ENCODE peak calls at places on chromosomes 3 and 15, in ten cellular contexts. A, Z, D, Q, W, V, L, I, B and N are unnamed samples. For H3K36me3, the result is how much of the 10 kb centered on the place peaks cover.

GRCh38 chr15:40464595-40465185 is 6.1 kb upstream of the CHST14 start:
- DNase-seq in A (no peak), Z (no peak), D (no peak), Q (no peak), W (no peak), V (no peak), L (no peak), I (no peak), B (no peak), N (no peak)

GRCh38 chr3:12931273-12931905 is 90.0 kb upstream of the RPL32 start:
- DNase-seq in A (no peak), Z (no peak), D (no peak), Q (no peak), W (peak), V (peak), L (no peak), I (no peak), B (no peak), N (no peak)

GRCh38 chr15:81315452-81316203 is 8.3 kb downstream of the STARD5 start:
- DNase-seq in A (no peak), Z (no peak), D (peak), Q (peak), W (no peak), V (no peak), L (no peak), I (no peak), B (no peak), N (no peak)

GRCh38 chr3:13825317-13825590 is 54.6 kb downstream of the WNT7A start:
- DNase-seq in A (no peak), Z (no peak), D (no peak), Q (no peak), W (no peak), V (no peak), L (no peak), I (no peak), B (peak), N (no peak)

GRCh38 chr15:83288381-83288801 is 3.9 kb upstream of the BNC1 start:
- DNase-seq in A (no peak), Z (no peak), D (no peak), Q (no peak), W (no peak), V (no peak), L (peak), I (no peak), B (peak), N (no peak)

GRCh38 chr15:74233864-74234597 is 2.1 kb upstream of the CCDC33 start:
- DNase-seq in A (no peak), Z (no peak), D (no peak), Q (no peak), W (no peak), V (no peak), L (peak), I (no peak), B (no peak), N (peak)

GRCh38 chr3:151371531-151371930 is 13.0 kb downstream of the P2RY12 start:
- DNase-seq in A (no peak), Z (no peak), D (no peak), Q (no peak), W (no peak), V (no peak), L (no peak), I (no peak), B (no peak), N (peak)

GRCh38 chr3:110126065-110126464 is 788.7 kb upstream of the DPPA4 start:
- DNase-seq in A (no peak), Z (no peak), D (no peak), Q (no peak), W (no peak), V (no peak), L (peak), I (no peak), B (peak), N (no peak)

GRCh38 chr3:127970966-127971592 is 56.0 kb downstream of the KBTBD12 start:
- DNase-seq in A (no peak), Z (peak), D (no peak), Q (no peak), W (no peak), V (peak), L (peak), I (no peak), B (peak), N (peak)

GRCh38 chr15:51828621-51829359 is 663 bp upstream of the TMOD3 start:
- DNase-seq in A (no peak), Z (no peak), D (no peak), Q (no peak), W (no peak), V (no peak), L (no peak), I (no peak), B (peak), N (no peak)

GRCh38 chr3:73503781-73504180 is 121.0 kb downstream of the PDZRN3 start:
- DNase-seq in A (no peak), Z (no peak), D (no peak), Q (no peak), W (no peak), V (no peak), L (no peak), I (no peak), B (no peak), N (no peak)

GRCh38 chr3:100033814-100034490 is 80.3 kb downstream of the FILIP1L start:
- DNase-seq in A (no peak), Z (no peak), D (no peak), Q (no peak), W (no peak), V (no peak), L (no peak), I (no peak), B (no peak), N (peak)

GRCh38 chr3:178350763-178351162 is 185.5 kb upstream of the KCNMB2 start:
- DNase-seq in A (no peak), Z (no peak), D (no peak), Q (no peak), W (no peak), V (no peak), L (no peak), I (no peak), B (no peak), N (peak)

GRCh38 chr15:96893159-96893906 is 562.8 kb downstream of the NR2F2 start:
- DNase-seq in A (no peak), Z (no peak), D (no peak), Q (no peak), W (no peak), V (no peak), L (peak), I (no peak), B (peak), N (peak)

GRCh38 chr3:95721938-95722337 is 1092.5 kb upstream of the EPHA6 start:
- DNase-seq in A (no peak), Z (no peak), D (no peak), Q (no peak), W (no peak), V (no peak), L (no peak), I (no peak), B (peak), N (no peak)

GRCh38 chr3:10557783-10558373 is 52.5 kb upstream of the ATP2B2 start:
- DNase-seq in A (no peak), Z (no peak), D (no peak), Q (no peak), W (no peak), V (no peak), L (peak), I (no peak), B (peak), N (peak)

GRCh38 chr3:196518999-196519737 is 4.0 kb upstream of the SMCO1 start:
- DNase-seq in A (peak), Z (peak), D (peak), Q (peak), W (peak), V (peak), L (peak), I (no peak), B (peak), N (peak)

GRCh38 chr3:86961297-86961696 is 29.7 kb downstream of the VGLL3 start:
- DNase-seq in A (no peak), Z (no peak), D (no peak), Q (no peak), W (no peak), V (no peak), L (no peak), I (no peak), B (no peak), N (no peak)

GRCh38 chr3:41243183-41243582 is 43.9 kb downstream of the CTNNB1 start:
- DNase-seq in A (no peak), Z (no peak), D (no peak), Q (no peak), W (no peak), V (no peak), L (no peak), I (no peak), B (no peak), N (no peak)

GRCh38 chr3:154427685-154428291 is 2.2 kb downstream of the GPR149 start:
- DNase-seq in A (no peak), Z (no peak), D (no peak), Q (no peak), W (no peak), V (no peak), L (no peak), I (no peak), B (no peak), N (no peak)

GRCh38 chr3:113231391-113231790 is 20.0 kb downstream of the BOC start:
- DNase-seq in A (no peak), Z (no peak), D (no peak), Q (no peak), W (no peak), V (no peak), L (no peak), I (no peak), B (peak), N (peak)

GRCh38 chr3:33900809-33901505 is 102.5 kb downstream of the PDCD6IP start:
- DNase-seq in A (no peak), Z (no peak), D (no peak), Q (no peak), W (no peak), V (no peak), L (no peak), I (no peak), B (no peak), N (no peak)

GRCh38 chr3:144104146-144104545 is 132.5 kb downstream of the DIPK2A start:
- DNase-seq in A (no peak), Z (no peak), D (no peak), Q (no peak), W (no peak), V (no peak), L (no peak), I (no peak), B (no peak), N (no peak)

GRCh38 chr3:149968216-149968615 is 2.5 kb downstream of the PFN2 start:
- DNase-seq in A (no peak), Z (no peak), D (no peak), Q (no peak), W (no peak), V (no peak), L (peak), I (no peak), B (peak), N (peak)

GRCh38 chr3:29282431-29283296 is 1.8 kb downstream of the RBMS3 start:
- DNase-seq in A (no peak), Z (no peak), D (no peak), Q (no peak), W (no peak), V (no peak), L (no peak), I (no peak), B (peak), N (peak)

GRCh38 chr15:91049378-91050127 is 27.2 kb upstream of the VPS33B start:
- DNase-seq in A (peak), Z (peak), D (no peak), Q (peak), W (no peak), V (peak), L (peak), I (peak), B (peak), N (peak)

GRCh38 chr3:40404591-40405198 is 17.7 kb downstream of the ENTPD3 start:
- DNase-seq in A (no peak), Z (no peak), D (no peak), Q (no peak), W (no peak), V (no peak), L (no peak), I (no peak), B (no peak), N (no peak)

GRCh38 chr15:29821416-29822099 is 710 bp downstream of the TJP1 start:
- DNase-seq in A (peak), Z (peak), D (peak), Q (no peak), W (peak), V (peak), L (peak), I (peak), B (peak), N (peak)

GRCh38 chr3:172137287-172138030 is 98.1 kb downstream of the FNDC3B start:
- DNase-seq in A (no peak), Z (no peak), D (no peak), Q (no peak), W (no peak), V (no peak), L (no peak), I (no peak), B (peak), N (no peak)

GRCh38 chr3:172371544-172371943 is 76.7 kb downstream of the GHSR start:
- DNase-seq in A (no peak), Z (no peak), D (no peak), Q (no peak), W (no peak), V (no peak), L (no peak), I (no peak), B (no peak), N (no peak)

DNA sequence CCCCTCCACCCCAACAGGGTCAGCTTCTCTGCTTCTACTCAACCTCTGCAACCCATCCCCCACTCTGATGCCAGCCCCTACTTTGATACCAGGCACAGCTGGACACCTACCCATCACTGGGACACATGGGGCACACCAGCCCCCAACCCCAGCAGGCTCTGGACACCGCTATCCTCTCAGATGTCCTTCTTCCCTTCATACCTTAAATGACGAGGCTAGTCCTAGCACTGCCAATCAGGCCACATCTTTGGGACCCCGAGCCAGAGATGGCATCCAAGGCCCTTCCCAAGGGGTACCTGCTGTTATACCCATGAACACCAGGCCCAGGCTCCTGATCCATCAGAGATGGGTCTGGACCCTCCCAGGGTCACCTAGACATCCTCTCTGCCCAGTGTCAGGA is 10.6 kb downstream of the POC1A start:
- DNase-seq in A (no peak), Z (no peak), D (no peak), Q (no peak), W (no peak), V (no peak), L (no peak), I (no peak), B (no peak), N (no peak)
- H3K36me3 ChIP-seq in A (under half), Z (under half), D (under half), Q (under half), W (under half), V (under half), L (under half), I (under half), B (under half), N (under half)

DNA sequence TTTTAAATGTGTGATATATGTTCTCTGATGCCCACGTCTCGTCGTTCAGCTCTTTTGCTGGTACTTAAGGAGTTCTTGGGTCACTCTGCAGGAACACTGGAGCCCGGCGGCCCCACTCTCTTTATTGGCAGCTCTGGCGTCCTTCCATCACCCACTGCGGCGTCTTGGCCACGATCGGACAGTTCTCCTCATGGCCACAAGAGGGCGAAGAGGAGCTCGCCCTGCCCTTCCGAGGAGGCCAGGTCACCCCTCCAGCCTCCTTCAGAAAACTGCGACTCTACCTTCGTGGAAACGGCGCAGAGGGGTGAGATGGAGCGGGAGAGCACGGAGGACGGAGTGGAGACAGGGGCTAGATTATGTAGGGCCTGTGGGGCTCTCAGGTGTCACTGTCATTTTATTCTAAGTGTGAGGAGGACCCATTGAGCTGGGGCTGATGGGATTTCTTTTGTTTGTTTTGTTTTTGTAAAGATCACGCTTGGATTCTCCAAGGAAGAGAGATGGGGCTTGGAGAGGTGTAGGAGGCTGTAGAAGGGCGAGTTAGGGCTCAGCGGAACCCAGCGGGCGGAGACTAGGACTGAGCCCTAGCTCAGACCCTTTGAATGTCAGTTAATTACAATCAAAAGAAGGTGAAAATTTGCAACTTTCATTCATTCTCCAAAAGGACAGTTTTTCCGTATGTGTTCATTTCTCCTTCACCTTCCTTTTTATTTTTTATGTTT is 28.0 kb upstream of the GABRA5 start:
- DNase-seq in A (no peak), Z (no peak), D (no peak), Q (no peak), W (no peak), V (no peak), L (peak), I (no peak), B (no peak), N (no peak)
- H3K36me3 ChIP-seq in A (under half), Z (under half), D (under half), Q (under half), W (under half), V (under half), L (under half), I (under half), B (under half), N (under half)

GRCh38 chr3:38007754-38008090 is 17.1 kb downstream of the VILL start:
- DNase-seq in A (no peak), Z (no peak), D (no peak), Q (no peak), W (no peak), V (no peak), L (no peak), I (no peak), B (no peak), N (no peak)

GRCh38 chr3:38008971-38009580 is 18.5 kb downstream of the VILL start:
- DNase-seq in A (no peak), Z (no peak), D (no peak), Q (no peak), W (no peak), V (no peak), L (no peak), I (no peak), B (no peak), N (no peak)

GRCh38 chr3:38009807-38010591 is 19.4 kb downstream of the VILL start:
- DNase-seq in A (no peak), Z (no peak), D (peak), Q (no peak), W (no peak), V (no peak), L (no peak), I (no peak), B (no peak), N (no peak)

GRCh38 chr3:38006445-38006995 is 15.9 kb downstream of the VILL start:
- DNase-seq in A (no peak), Z (no peak), D (no peak), Q (no peak), W (no peak), V (no peak), L (no peak), I (no peak), B (no peak), N (no peak)

GRCh38 chr3:38008191-38008701 is 17.7 kb downstream of the VILL start:
- DNase-seq in A (no peak), Z (no peak), D (no peak), Q (no peak), W (no peak), V (no peak), L (no peak), I (no peak), B (no peak), N (no peak)
- H3K36me3 ChIP-seq in A (half or more), Z (under half), D (half or more), Q (under half), W (under half), V (under half), L (under half), I (under half), B (under half), N (under half)

GRCh38 chr15:98954411-98954810 is 53.2 kb downstream of the PGPEP1L start:
- DNase-seq in A (peak), Z (peak), D (peak), Q (no peak), W (peak), V (peak), L (no peak), I (no peak), B (no peak), N (peak)
- H3K36me3 ChIP-seq in A (half or more), Z (under half), D (half or more), Q (under half), W (under half), V (under half), L (under half), I (under half), B (under half), N (under half)

GRCh38 chr15:59060348-59060747 is 44.6 kb upstream of the CCNB2 start:
- DNase-seq in A (no peak), Z (no peak), D (no peak), Q (no peak), W (no peak), V (no peak), L (no peak), I (no peak), B (peak), N (no peak)
- H3K36me3 ChIP-seq in A (half or more), Z (half or more), D (half or more), Q (half or more), W (half or more), V (under half), L (half or more), I (under half), B (under half), N (half or more)

GRCh38 chr3:16262195-16262594 is 2.5 kb downstream of the DPH3 start:
- DNase-seq in A (no peak), Z (no peak), D (no peak), Q (no peak), W (no peak), V (no peak), L (no peak), I (no peak), B (no peak), N (no peak)
- H3K36me3 ChIP-seq in A (under half), Z (under half), D (under half), Q (under half), W (under half), V (under half), L (under half), I (under half), B (under half), N (under half)

DNA sequence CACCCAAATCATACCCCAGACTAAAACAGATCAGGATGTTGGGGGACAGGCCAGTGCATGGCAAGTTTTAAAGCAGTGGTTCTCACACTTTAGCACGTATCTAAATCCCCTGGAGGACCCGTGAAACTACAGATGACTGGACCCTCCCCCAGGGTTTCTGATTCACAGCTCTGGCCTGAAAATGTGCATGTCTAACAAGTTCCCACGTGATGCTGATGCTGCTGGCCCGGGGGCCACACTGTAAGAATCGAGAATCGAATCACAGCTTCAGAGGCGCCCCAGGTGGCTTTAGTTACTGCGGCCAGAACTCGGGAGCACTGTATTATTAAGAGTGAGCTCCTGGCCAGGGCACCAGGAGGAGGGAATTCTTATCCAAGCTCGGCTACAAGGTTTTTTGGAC is 11.6 kb downstream of the ADAMTS17 start:
- DNase-seq in A (no peak), Z (no peak), D (no peak), Q (no peak), W (no peak), V (no peak), L (no peak), I (no peak), B (no peak), N (no peak)
- H3K36me3 ChIP-seq in A (under half), Z (under half), D (under half), Q (under half), W (half or more), V (under half), L (under half), I (under half), B (under half), N (under half)

GRCh38 chr3:22620498-22620897 is 582.6 kb upstream of the UBE2E2 start:
- DNase-seq in A (no peak), Z (no peak), D (no peak), Q (no peak), W (no peak), V (no peak), L (no peak), I (no peak), B (no peak), N (no peak)
- H3K36me3 ChIP-seq in A (under half), Z (under half), D (under half), Q (under half), W (under half), V (under half), L (under half), I (under half), B (under half), N (under half)